ENCODE peak calls at places on chromosome 22, in four cellular contexts. X is stimulated activated CD4-positive, alpha-beta T cell treated with anti-CD3 and anti-CD28 coated beads, Interleukin-2, amount 100 ng/mL, for 48 hours; Z is NCI-H345; P is ELR. M is an unnamed sample.

GRCh38 chr22:43007519-43008102 is 7.3 kb downstream of the PACSIN2 start:
- DNase-seq in P (peak; percentile 72), X (no peak), Z (peak; percentile 44), M (no peak)

GRCh38 chr22:32901925-32902324 is 100.4 kb downstream of the TIMP3 start:
- DNase-seq in X (no peak), P (no peak), Z (no peak), M (no peak)

GRCh38 chr22:22599248-22599647 is 40.2 kb upstream of the PRAME start:
- DNase-seq in X (no peak), Z (no peak), P (no peak), M (no peak)

GRCh38 chr22:46619830-46620501 is at the start of gene GRAMD4:
- DNase-seq in P (no peak), Z (no peak), X (no peak), M (no peak)

GRCh38 chr22:50190182-50190951 is 4.7 kb downstream of the TRABD start:
- DNase-seq in X (peak; percentile 63), P (peak; percentile 52), Z (peak; percentile 65), M (peak; percentile 81)

GRCh38 chr22:47374273-47374771 is 611.9 kb downstream of the TBC1D22A start:
- DNase-seq in P (no peak), Z (no peak), X (no peak), M (no peak)

GRCh38 chr22:48407256-48407955 is 1420.3 kb downstream of the BRD1 start:
- DNase-seq in X (no peak), Z (no peak), P (no peak), M (no peak)

GRCh38 chr22:49948116-49948515 is 12.5 kb upstream of the PIM3 start:
- DNase-seq in X (no peak), P (no peak), Z (no peak), M (no peak)

GRCh38 chr22:46091277-46091977 is 58.9 kb upstream of the PPARA start:
- DNase-seq in Z (no peak), P (no peak), X (no peak), M (no peak)

GRCh38 chr22:44996120-44996519 is 13.7 kb downstream of the PHF21B start:
- DNase-seq in X (no peak), P (no peak), Z (no peak), M (no peak)

GRCh38 chr22:20203142-20204099 is 52.6 kb upstream of the CCDC188 start:
- DNase-seq in P (peak; percentile 67), X (no peak), Z (no peak), M (no peak)

GRCh38 chr22:29216873-29217666 is 11.4 kb downstream of the EMID1 start:
- DNase-seq in Z (no peak), X (no peak), P (no peak), M (no peak)

GRCh38 chr22:23984430-23984829 is 4.5 kb downstream of the GSTT2 start:
- DNase-seq in X (no peak), P (no peak), Z (peak; percentile 66), M (peak; percentile 21)

GRCh38 chr22:40412441-40412840 is 42.0 kb downstream of the SGSM3 start:
- DNase-seq in X (no peak), Z (no peak), P (no peak), M (no peak)

GRCh38 chr22:37514526-37515051 is 4.6 kb downstream of the CARD10 start:
- DNase-seq in P (no peak), X (no peak), Z (peak; percentile 25), M (no peak)

GRCh38 chr22:50674606-50675552 is 2.3 kb downstream of the SHANK3 start:
- DNase-seq in P (peak; percentile 13), Z (peak; percentile 43), X (no peak), M (peak; percentile 24)

GRCh38 chr22:47029244-47030001 is 267.0 kb downstream of the TBC1D22A start:
- DNase-seq in P (no peak), Z (no peak), X (no peak), M (no peak)

GRCh38 chr22:46457502-46458488 is 79.6 kb downstream of the CELSR1 start:
- DNase-seq in Z (no peak), X (no peak), P (peak; percentile 93), M (no peak)

GRCh38 chr22:24155597-24156145 is 25.6 kb upstream of the SUSD2 start:
- DNase-seq in X (peak; percentile 44), P (peak; percentile 81), Z (no peak), M (peak; percentile 65)

GRCh38 chr22:38353142-38353629 is 36.0 kb upstream of the CSNK1E start:
- DNase-seq in P (peak; percentile 70), Z (peak; percentile 35), X (peak; percentile 77), M (peak; percentile 77)

GRCh38 chr22:37749223-37749622 is 52.4 kb downstream of the TRIOBP start:
- DNase-seq in X (no peak), Z (no peak), P (no peak), M (no peak)

GRCh38 chr22:27224485-27225364 is 567.3 kb downstream of the MIAT start:
- DNase-seq in X (no peak), P (no peak), Z (no peak), M (no peak)

GRCh38 chr22:37848587-37849088 is 581 bp upstream of the EIF3L start:
- DNase-seq in Z (no peak), X (peak; percentile 17), P (peak; percentile 55), M (peak; percentile 47)

GRCh38 chr22:26377170-26377825 is 51.8 kb upstream of the ASPHD2 start:
- DNase-seq in P (no peak), X (no peak), Z (no peak), M (no peak)

GRCh38 chr22:30893434-30894370 is 74.9 kb downstream of the MORC2 start:
- DNase-seq in X (no peak), P (no peak), Z (no peak), M (no peak)

GRCh38 chr22:23287136-23288095 is 107.1 kb downstream of the BCR start:
- DNase-seq in P (no peak), X (no peak), Z (no peak), M (no peak)

GRCh38 chr22:36873614-36874308 is 13.0 kb downstream of the NCF4 start:
- DNase-seq in P (peak; percentile 64), Z (no peak), X (peak; percentile 17), M (peak; percentile 51)

GRCh38 chr22:46653596-46653995 is 33.4 kb downstream of the GRAMD4 start:
- DNase-seq in Z (no peak), P (no peak), X (peak; percentile 24), M (peak; percentile 64)

M was measured in activated CD4-positive, alpha-beta T cell treated with anti-CD3 and anti-CD28 coated beads for 48 hours.